ENCODE peak calls at places on chromosomes 5 and 9, in six cellular contexts. W is A673, F is adrenal gland, G is prostate gland, I is sigmoid colon, J is left lung. Q is an unnamed sample.

GRCh38 chr5:93415819-93416218 is 165.2 kb downstream of the NR2F1-AS1 start:
- DNase-seq in W (no peak), F (no peak), G (no peak), I (no peak), J (no peak), Q (no peak)

GRCh38 chr9:99019523-99020331 is 76.0 kb downstream of the COL15A1 start:
- DNase-seq in W (no peak), F (no peak), G (no peak), I (no peak), J (no peak), Q (no peak)

GRCh38 chr5:72160959-72161358 is 53.7 kb downstream of the MAP1B start:
- DNase-seq in W (no peak), F (no peak), G (no peak), I (no peak), J (no peak), Q (no peak)

GRCh38 chr9:5186416-5187169 is 1.2 kb upstream of the INSL6 start:
- DNase-seq in W (peak), F (peak), G (peak), I (no peak), J (no peak), Q (no peak)

GRCh38 chr5:109907751-109908150 is 218.0 kb downstream of the MAN2A1 start:
- DNase-seq in W (peak), F (no peak), G (no peak), I (no peak), J (no peak), Q (no peak)

GRCh38 chr5:179220716-179221115 is 124.5 kb downstream of the ADAMTS2 start:
- DNase-seq in W (no peak), F (no peak), G (no peak), I (no peak), J (peak), Q (no peak)

GRCh38 chr5:89695371-89695770 is 714.2 kb downstream of the CETN3 start:
- DNase-seq in W (no peak), F (no peak), G (no peak), I (no peak), J (no peak), Q (no peak)

GRCh38 chr5:147290261-147290660 is 55.4 kb downstream of the STK32A start:
- DNase-seq in W (no peak), F (no peak), G (no peak), I (no peak), J (no peak), Q (no peak)

GRCh38 chr9:5922192-5922591 is 31.5 kb downstream of the MLANA start:
- DNase-seq in W (no peak), F (no peak), G (no peak), I (no peak), J (no peak), Q (no peak)

GRCh38 chr9:116897181-116897580 is 210.1 kb downstream of the TRIM32 start:
- DNase-seq in W (no peak), F (no peak), G (no peak), I (no peak), J (no peak), Q (no peak)

GRCh38 chr9:99465231-99465891 is 243.3 kb downstream of the SEC61B start:
- DNase-seq in W (peak), F (no peak), G (no peak), I (no peak), J (peak), Q (no peak)

GRCh38 chr5:113140837-113141661 is 164.5 kb downstream of the DCP2 start:
- DNase-seq in W (peak), F (no peak), G (no peak), I (peak), J (no peak), Q (no peak)

GRCh38 chr9:89474939-89475338 is 23.0 kb downstream of the SEMA4D start:
- DNase-seq in W (no peak), F (no peak), G (no peak), I (peak), J (no peak), Q (no peak)

GRCh38 chr5:101675510-101675909 is 620.6 kb downstream of the SLCO4C1 start:
- DNase-seq in W (peak), F (no peak), G (no peak), I (no peak), J (no peak), Q (no peak)

GRCh38 chr5:159199225-159199624 is 10.1 kb downstream of the RNF145 start:
- DNase-seq in W (no peak), F (no peak), G (no peak), I (no peak), J (no peak), Q (no peak)

GRCh38 chr5:167800405-167800804 is 491.0 kb upstream of the WWC1 start:
- DNase-seq in W (no peak), F (no peak), G (no peak), I (no peak), J (no peak), Q (no peak)

GRCh38 chr9:128683340-128684064 is 5.5 kb upstream of the SET start:
- DNase-seq in W (peak), F (peak), G (peak), I (no peak), J (peak), Q (peak)

GRCh38 chr5:65213921-65214525 is 267.7 kb downstream of the ADAMTS6 start:
- DNase-seq in W (peak), F (no peak), G (no peak), I (no peak), J (no peak), Q (no peak)

GRCh38 chr5:171420429-171421231 is 1.2 kb downstream of the FGF18 start:
- DNase-seq in W (peak), F (peak), G (peak), I (peak), J (no peak), Q (peak)

GRCh38 chr5:10762178-10762775 is 1.2 kb upstream of the DAP start:
- DNase-seq in W (no peak), F (peak), G (peak), I (peak), J (no peak), Q (no peak)

GRCh38 chr9:120435066-120435465 is 144.9 kb downstream of the CDK5RAP2 start:
- DNase-seq in W (no peak), F (no peak), G (no peak), I (no peak), J (no peak), Q (no peak)

GRCh38 chr5:172178301-172179031 is 9.6 kb downstream of the STK10 start:
- DNase-seq in W (no peak), F (no peak), G (no peak), I (no peak), J (no peak), Q (no peak)

GRCh38 chr9:131769361-131769760 is 29.5 kb upstream of the RAPGEF1 start:
- DNase-seq in W (no peak), F (no peak), G (no peak), I (no peak), J (no peak), Q (no peak)

GRCh38 chr9:115524467-115525059 is 406.6 kb upstream of the TNC start:
- DNase-seq in W (peak), F (peak), G (peak), I (no peak), J (no peak), Q (no peak)

GRCh38 chr9:83956288-83957028 is 23.6 kb downstream of the HNRNPK start:
- DNase-seq in W (peak), F (peak), G (peak), I (peak), J (peak), Q (peak)

GRCh38 chr5:175681045-175681974 is 23.4 kb downstream of the HRH2 start:
- DNase-seq in W (no peak), F (no peak), G (no peak), I (no peak), J (no peak), Q (no peak)

GRCh38 chr9:83133316-83133715 is 70.4 kb upstream of the RASEF start:
- DNase-seq in W (no peak), F (no peak), G (no peak), I (no peak), J (no peak), Q (no peak)

GRCh38 chr5:73969195-73970059 is 343.4 kb downstream of the ARHGEF28 start:
- DNase-seq in W (peak), F (no peak), G (no peak), I (no peak), J (no peak), Q (no peak)

GRCh38 chr9:133437753-133438531 is 15.8 kb downstream of the ADAMTS13 start:
- DNase-seq in W (no peak), F (no peak), G (no peak), I (no peak), J (peak), Q (no peak)

GRCh38 chr5:175088963-175089362 is 355.0 kb downstream of the DRD1 start:
- DNase-seq in W (no peak), F (no peak), G (no peak), I (no peak), J (no peak), Q (no peak)

GRCh38 chr9:113580041-113580953 is 116.8 kb downstream of the RGS3 start:
- DNase-seq in W (no peak), F (peak), G (peak), I (peak), J (peak), Q (peak)

GRCh38 chr5:75052461-75053285 is at the start of gene GCNT4:
- DNase-seq in W (peak), F (peak), G (peak), I (peak), J (peak), Q (no peak)

GRCh38 chr9:127742435-127743088 is 7.5 kb upstream of the TOR2A start:
- DNase-seq in W (peak), F (peak), G (no peak), I (peak), J (no peak), Q (peak)

GRCh38 chr9:3894764-3895163 is 369.0 kb upstream of the RFX3 start:
- DNase-seq in W (no peak), F (no peak), G (no peak), I (no peak), J (no peak), Q (no peak)

GRCh38 chr9:36487482-36488321 is 85.0 kb upstream of the MELK start:
- DNase-seq in W (peak), F (peak), G (peak), I (peak), J (peak), Q (peak)

GRCh38 chr9:109975574-109976327 is 195.8 kb downstream of the PALM2AKAP2 start:
- DNase-seq in W (no peak), F (no peak), G (no peak), I (no peak), J (no peak), Q (no peak)

GRCh38 chr9:127155314-127155713 is 32.9 kb upstream of the ANGPTL2 start:
- DNase-seq in W (no peak), F (peak), G (no peak), I (peak), J (no peak), Q (no peak)

GRCh38 chr5:45697211-45697610 is 1.0 kb upstream of the HCN1 start:
- DNase-seq in W (peak), F (no peak), G (no peak), I (no peak), J (no peak), Q (no peak)

GRCh38 chr5:45695011-45695667 is 1.0 kb downstream of the HCN1 start:
- DNase-seq in W (peak), F (no peak), G (no peak), I (peak), J (peak), Q (no peak)

GRCh38 chr5:45694255-45694834 is 1.8 kb downstream of the HCN1 start:
- DNase-seq in W (peak), F (peak), G (no peak), I (no peak), J (no peak), Q (no peak)

GRCh38 chr5:45695680-45696093 is 493 bp downstream of the HCN1 start:
- DNase-seq in W (no peak), F (no peak), G (no peak), I (no peak), J (no peak), Q (no peak)

GRCh38 chr5:45696206-45696836 is at the start of gene HCN1:
- DNase-seq in W (peak), F (peak), G (peak), I (peak), J (peak), Q (no peak)
- H3K4me3 ChIP-seq in W (peak), F (no peak), G (no peak), I (peak), J (no peak), Q (peak)

GRCh38 chr5:84430079-84430478 is 45.4 kb upstream of the EDIL3 start:
- DNase-seq in W (no peak), F (no peak), G (no peak), I (no peak), J (no peak), Q (no peak)

GRCh38 chr5:84430863-84431663 is 46.4 kb upstream of the EDIL3 start:
- DNase-seq in W (peak), F (no peak), G (no peak), I (no peak), J (no peak), Q (no peak)

GRCh38 chr5:84425365-84425764 is 40.7 kb upstream of the EDIL3 start:
- DNase-seq in W (no peak), F (no peak), G (no peak), I (no peak), J (no peak), Q (no peak)
- H3K27ac ChIP-seq in W (no peak), F (no peak), G (no peak), I (no peak), J (no peak), Q (no peak)

DNA sequence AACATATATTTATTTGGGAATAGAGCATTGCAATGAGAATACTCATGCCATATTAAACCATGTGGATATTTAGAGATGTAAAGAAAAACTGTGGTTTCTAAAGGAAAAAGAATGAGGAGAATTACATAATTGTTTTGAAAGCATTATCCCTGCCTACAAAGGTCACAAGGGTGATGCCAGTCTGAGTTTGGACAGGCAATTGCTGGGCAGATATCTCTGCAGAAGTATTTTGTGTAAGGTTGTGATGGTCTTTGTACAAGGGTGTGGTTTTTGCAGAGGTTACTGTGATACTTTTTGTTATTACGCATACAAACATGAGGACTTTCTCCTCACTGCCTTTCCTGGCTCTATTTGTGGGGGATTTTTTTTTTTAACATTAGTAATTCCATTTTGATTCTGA is 2022.9 kb upstream of the CDH6 start:
- DNase-seq in W (no peak), F (no peak), G (no peak), I (no peak), J (no peak), Q (no peak)
- H3K4me3 ChIP-seq in W (no peak), F (no peak), G (no peak), I (no peak), J (no peak), Q (no peak)

GRCh38 chr5:2003690-2004365 is 121.1 kb upstream of the IRX4 start:
- DNase-seq in W (no peak), F (no peak), G (peak), I (no peak), J (no peak), Q (no peak)
- H3K27ac ChIP-seq in W (no peak), F (no peak), G (no peak), I (no peak), J (no peak), Q (no peak)

DNA sequence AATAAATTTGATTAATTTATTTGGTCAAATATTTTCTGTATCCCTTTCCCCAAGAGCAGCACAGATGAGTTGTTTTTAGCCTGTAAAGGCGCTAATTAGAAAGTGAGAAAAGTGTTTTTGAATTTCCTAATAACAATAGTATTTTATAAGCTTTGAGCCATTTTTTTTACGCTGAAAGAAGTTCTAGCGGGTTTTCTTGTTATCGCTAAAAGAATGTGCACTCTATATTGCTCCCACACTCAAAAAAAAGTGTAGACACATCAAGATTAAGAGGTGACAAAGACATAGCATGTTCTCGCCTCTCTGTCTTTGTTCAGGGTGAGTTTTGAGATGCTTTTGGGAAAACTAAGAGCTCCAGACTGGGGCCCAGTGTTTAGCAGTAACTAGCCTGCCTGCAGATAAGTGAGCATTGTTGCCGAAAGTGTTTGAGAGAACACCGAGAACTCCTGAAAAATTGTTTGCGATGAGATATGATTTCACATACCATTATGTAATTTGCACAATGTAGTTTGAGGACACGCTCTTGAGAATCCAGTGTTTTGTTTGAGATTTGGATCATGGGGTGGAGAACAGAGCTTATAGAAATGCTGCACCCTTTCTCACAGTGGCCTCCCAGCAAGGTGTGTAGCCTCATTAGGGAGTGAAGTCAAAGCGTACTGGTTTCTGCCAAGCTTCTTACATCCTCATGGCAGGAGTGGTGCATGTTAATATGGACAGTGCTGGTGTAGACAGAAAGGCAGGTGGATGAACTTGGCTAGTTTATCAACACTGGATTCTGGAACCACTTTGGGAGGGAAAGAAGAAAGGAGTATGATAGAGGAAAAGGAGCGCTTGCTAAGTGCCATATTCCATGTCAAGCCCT is 1.5 kb downstream of the F2R start:
- DNase-seq in W (no peak), F (no peak), G (no peak), I (no peak), J (no peak), Q (no peak)
- H3K4me3 ChIP-seq in W (peak), F (no peak), G (peak), I (peak), J (peak), Q (peak)

GRCh38 chr9:72299017-72299603 is 65.9 kb downstream of the ZFAND5 start:
- DNase-seq in W (no peak), F (no peak), G (peak), I (no peak), J (no peak), Q (no peak)

GRCh38 chr9:72292874-72293607 is 72.0 kb downstream of the ZFAND5 start:
- DNase-seq in W (peak), F (no peak), G (peak), I (no peak), J (no peak), Q (no peak)

GRCh38 chr9:72297516-72297915 is 67.5 kb downstream of the ZFAND5 start:
- DNase-seq in W (no peak), F (no peak), G (no peak), I (no peak), J (no peak), Q (no peak)

GRCh38 chr9:72292184-72292787 is 72.7 kb downstream of the ZFAND5 start:
- DNase-seq in W (peak), F (no peak), G (no peak), I (no peak), J (no peak), Q (no peak)

DNA sequence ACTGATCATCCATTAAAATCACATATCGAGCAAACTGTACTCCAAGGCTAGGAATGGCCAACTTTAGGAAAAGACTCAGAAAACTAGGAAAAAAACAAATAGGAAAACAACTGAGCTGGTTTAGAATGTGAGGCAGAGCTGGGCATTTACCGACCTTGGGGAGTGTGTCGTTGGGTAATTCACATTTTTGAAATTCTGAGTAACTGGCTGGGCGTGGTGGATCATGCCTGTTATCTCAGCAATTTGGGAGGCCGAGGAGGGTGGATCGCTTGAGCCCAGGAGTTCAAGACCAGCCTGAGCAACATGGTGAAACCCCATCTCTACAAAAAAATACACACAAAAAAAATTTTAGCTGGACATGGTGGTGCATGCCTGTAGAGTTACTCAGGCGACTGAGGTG is 70.1 kb downstream of the ZFAND5 start:
- DNase-seq in W (no peak), F (peak), G (no peak), I (no peak), J (no peak), Q (no peak)
- H3K27ac ChIP-seq in W (no peak), F (peak), G (no peak), I (no peak), J (peak), Q (no peak)